ENCODE peak calls at places on chromosomes 13 and 19, in ten cellular contexts. One of them, this sample, is unnamed. For H3K4me1, the result is how much of the 10 kb centered on the place peaks cover.

GRCh38 chr19:13541554-13541953 is 35.3 kb upstream of the CACNA1A start:
- DNase-seq in CD8-positive, alpha-beta memory T cell: no peak
- DNase-seq in upper lobe of right lung: no peak
- DNase-seq in H1: no peak
- DNase-seq in gastrocnemius medialis: no peak
- DNase-seq in breast epithelium: no peak
- DNase-seq in mucosa of descending colon: no peak
- DNase-seq in psoas muscle: no peak
- DNase-seq in heart left ventricle: no peak
- DNase-seq in neural progenitor cell: no peak
- DNase-seq in this sample: no peak

GRCh38 chr13:29270536-29271045 is 324.9 kb downstream of the SLC7A1 start:
- DNase-seq in CD8-positive, alpha-beta memory T cell: no peak
- DNase-seq in upper lobe of right lung: no peak
- DNase-seq in H1: no peak
- DNase-seq in gastrocnemius medialis: no peak
- DNase-seq in breast epithelium: no peak
- DNase-seq in mucosa of descending colon: no peak
- DNase-seq in psoas muscle: no peak
- DNase-seq in heart left ventricle: no peak
- DNase-seq in neural progenitor cell: no peak
- DNase-seq in this sample: no peak

GRCh38 chr19:23440791-23441190 is 45.5 kb upstream of the ZNF91 start:
- DNase-seq in CD8-positive, alpha-beta memory T cell: no peak
- DNase-seq in upper lobe of right lung: no peak
- DNase-seq in H1: peak
- DNase-seq in gastrocnemius medialis: no peak
- DNase-seq in breast epithelium: no peak
- DNase-seq in mucosa of descending colon: no peak
- DNase-seq in psoas muscle: no peak
- DNase-seq in heart left ventricle: no peak
- DNase-seq in neural progenitor cell: no peak
- DNase-seq in this sample: no peak

GRCh38 chr13:94416454-94417080 is 62.9 kb downstream of the DCT start:
- DNase-seq in CD8-positive, alpha-beta memory T cell: no peak
- DNase-seq in upper lobe of right lung: no peak
- DNase-seq in H1: peak
- DNase-seq in gastrocnemius medialis: no peak
- DNase-seq in breast epithelium: no peak
- DNase-seq in mucosa of descending colon: no peak
- DNase-seq in psoas muscle: no peak
- DNase-seq in heart left ventricle: no peak
- DNase-seq in neural progenitor cell: peak
- DNase-seq in this sample: no peak

GRCh38 chr19:36059180-36059910 is 4.6 kb downstream of the WDR62 start:
- DNase-seq in CD8-positive, alpha-beta memory T cell: no peak
- DNase-seq in upper lobe of right lung: no peak
- DNase-seq in H1: no peak
- DNase-seq in gastrocnemius medialis: no peak
- DNase-seq in breast epithelium: no peak
- DNase-seq in mucosa of descending colon: no peak
- DNase-seq in psoas muscle: no peak
- DNase-seq in heart left ventricle: no peak
- DNase-seq in neural progenitor cell: no peak
- DNase-seq in this sample: no peak

GRCh38 chr13:98260357-98261164 is 83.5 kb upstream of the RNF113B start:
- DNase-seq in CD8-positive, alpha-beta memory T cell: no peak
- DNase-seq in upper lobe of right lung: no peak
- DNase-seq in H1: no peak
- DNase-seq in gastrocnemius medialis: no peak
- DNase-seq in breast epithelium: no peak
- DNase-seq in mucosa of descending colon: no peak
- DNase-seq in psoas muscle: no peak
- DNase-seq in heart left ventricle: no peak
- DNase-seq in neural progenitor cell: peak
- DNase-seq in this sample: no peak

GRCh38 chr13:75316427-75316826 is 165.5 kb downstream of the TBC1D4 start:
- DNase-seq in CD8-positive, alpha-beta memory T cell: no peak
- DNase-seq in upper lobe of right lung: no peak
- DNase-seq in H1: no peak
- DNase-seq in gastrocnemius medialis: no peak
- DNase-seq in breast epithelium: no peak
- DNase-seq in mucosa of descending colon: no peak
- DNase-seq in psoas muscle: no peak
- DNase-seq in heart left ventricle: no peak
- DNase-seq in neural progenitor cell: no peak
- DNase-seq in this sample: no peak

GRCh38 chr13:21009036-21009435 is 52.4 kb downstream of the LATS2 start:
- DNase-seq in CD8-positive, alpha-beta memory T cell: no peak
- DNase-seq in upper lobe of right lung: no peak
- DNase-seq in H1: no peak
- DNase-seq in gastrocnemius medialis: no peak
- DNase-seq in breast epithelium: no peak
- DNase-seq in mucosa of descending colon: no peak
- DNase-seq in psoas muscle: no peak
- DNase-seq in heart left ventricle: no peak
- DNase-seq in neural progenitor cell: no peak
- DNase-seq in this sample: no peak

DNA sequence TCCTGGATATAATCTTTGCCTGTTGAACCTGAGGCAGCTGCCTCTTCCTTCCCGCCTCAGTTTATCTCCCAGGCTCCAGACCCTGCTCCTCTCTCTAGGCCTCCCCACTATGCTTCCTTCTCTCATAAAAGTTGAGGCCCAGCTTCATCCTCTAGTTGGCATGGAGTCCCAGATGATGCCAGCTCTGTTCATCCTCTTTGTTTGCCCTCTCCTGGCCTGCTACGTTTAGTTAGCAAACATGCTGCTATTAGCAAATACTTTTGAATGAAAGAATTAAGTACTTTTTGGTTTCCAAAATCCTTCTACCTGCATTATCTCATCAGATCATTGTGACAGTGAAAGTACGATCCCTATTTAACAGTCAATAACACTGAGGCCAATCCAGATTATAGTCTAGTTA is 472.5 kb downstream of the COG6 start:
- DNase-seq in CD8-positive, alpha-beta memory T cell: no peak
- DNase-seq in upper lobe of right lung: no peak
- DNase-seq in H1: no peak
- DNase-seq in gastrocnemius medialis: no peak
- DNase-seq in breast epithelium: no peak
- DNase-seq in mucosa of descending colon: no peak
- DNase-seq in psoas muscle: no peak
- DNase-seq in heart left ventricle: no peak
- DNase-seq in neural progenitor cell: no peak
- DNase-seq in this sample: no peak
- H3K4me3 ChIP-seq in CD8-positive, alpha-beta memory T cell: no peak
- H3K4me3 ChIP-seq in upper lobe of right lung: no peak
- H3K4me3 ChIP-seq in H1: no peak
- H3K4me3 ChIP-seq in gastrocnemius medialis: no peak
- H3K4me3 ChIP-seq in breast epithelium: no peak
- H3K4me3 ChIP-seq in mucosa of descending colon: no peak
- H3K4me3 ChIP-seq in psoas muscle: no peak
- H3K4me3 ChIP-seq in heart left ventricle: no peak
- H3K4me3 ChIP-seq in neural progenitor cell: no peak
- H3K4me3 ChIP-seq in this sample: no peak

GRCh38 chr13:113805431-113806103 is 46.5 kb downstream of the TMEM255B start:
- DNase-seq in CD8-positive, alpha-beta memory T cell: no peak
- DNase-seq in upper lobe of right lung: no peak
- DNase-seq in H1: no peak
- DNase-seq in gastrocnemius medialis: no peak
- DNase-seq in breast epithelium: no peak
- DNase-seq in mucosa of descending colon: no peak
- DNase-seq in psoas muscle: no peak
- DNase-seq in heart left ventricle: no peak
- DNase-seq in neural progenitor cell: no peak
- DNase-seq in this sample: no peak

GRCh38 chr13:113804017-113804702 is 45.1 kb downstream of the TMEM255B start:
- DNase-seq in CD8-positive, alpha-beta memory T cell: no peak
- DNase-seq in upper lobe of right lung: peak
- DNase-seq in H1: no peak
- DNase-seq in gastrocnemius medialis: no peak
- DNase-seq in breast epithelium: no peak
- DNase-seq in mucosa of descending colon: no peak
- DNase-seq in psoas muscle: no peak
- DNase-seq in heart left ventricle: no peak
- DNase-seq in neural progenitor cell: no peak
- DNase-seq in this sample: no peak

GRCh38 chr13:113804703-113805430 is 45.8 kb downstream of the TMEM255B start:
- DNase-seq in CD8-positive, alpha-beta memory T cell: no peak
- DNase-seq in upper lobe of right lung: peak
- DNase-seq in H1: no peak
- DNase-seq in gastrocnemius medialis: no peak
- DNase-seq in breast epithelium: no peak
- DNase-seq in mucosa of descending colon: no peak
- DNase-seq in psoas muscle: no peak
- DNase-seq in heart left ventricle: no peak
- DNase-seq in neural progenitor cell: no peak
- DNase-seq in this sample: no peak

GRCh38 chr13:113806526-113806925 is 47.5 kb downstream of the TMEM255B start:
- DNase-seq in CD8-positive, alpha-beta memory T cell: no peak
- DNase-seq in upper lobe of right lung: no peak
- DNase-seq in H1: no peak
- DNase-seq in gastrocnemius medialis: no peak
- DNase-seq in breast epithelium: no peak
- DNase-seq in mucosa of descending colon: no peak
- DNase-seq in psoas muscle: no peak
- DNase-seq in heart left ventricle: no peak
- DNase-seq in neural progenitor cell: no peak
- DNase-seq in this sample: no peak

DNA sequence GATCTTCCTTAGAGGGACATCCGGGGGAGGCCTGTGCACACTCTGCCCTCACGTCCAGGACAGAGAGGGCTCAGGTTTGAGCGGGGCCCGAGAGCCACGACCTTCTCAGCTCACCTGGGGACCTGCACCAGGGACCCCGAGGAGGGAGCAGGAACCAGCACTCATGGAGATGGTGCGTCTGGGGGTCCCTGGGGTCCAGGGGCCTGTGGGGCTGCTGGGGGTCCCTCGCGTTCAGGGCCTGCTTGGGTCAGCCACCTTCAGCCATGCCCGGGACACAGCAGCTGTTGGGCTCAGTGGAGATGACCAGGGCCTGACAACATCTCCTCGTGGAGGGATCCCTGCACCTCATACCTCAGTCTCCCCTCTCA is 47.1 kb downstream of the TMEM255B start:
- DNase-seq in CD8-positive, alpha-beta memory T cell: no peak
- DNase-seq in upper lobe of right lung: no peak
- DNase-seq in H1: no peak
- DNase-seq in gastrocnemius medialis: no peak
- DNase-seq in breast epithelium: no peak
- DNase-seq in mucosa of descending colon: no peak
- DNase-seq in psoas muscle: no peak
- DNase-seq in heart left ventricle: no peak
- DNase-seq in neural progenitor cell: no peak
- DNase-seq in this sample: no peak
- H3K4me1 ChIP-seq in CD8-positive, alpha-beta memory T cell: under half
- H3K4me1 ChIP-seq in upper lobe of right lung: under half
- H3K4me1 ChIP-seq in H1: under half
- H3K4me1 ChIP-seq in gastrocnemius medialis: under half
- H3K4me1 ChIP-seq in breast epithelium: under half
- H3K4me1 ChIP-seq in mucosa of descending colon: under half
- H3K4me1 ChIP-seq in psoas muscle: under half
- H3K4me1 ChIP-seq in heart left ventricle: under half
- H3K4me1 ChIP-seq in neural progenitor cell: under half
- H3K4me1 ChIP-seq in this sample: under half

DNA sequence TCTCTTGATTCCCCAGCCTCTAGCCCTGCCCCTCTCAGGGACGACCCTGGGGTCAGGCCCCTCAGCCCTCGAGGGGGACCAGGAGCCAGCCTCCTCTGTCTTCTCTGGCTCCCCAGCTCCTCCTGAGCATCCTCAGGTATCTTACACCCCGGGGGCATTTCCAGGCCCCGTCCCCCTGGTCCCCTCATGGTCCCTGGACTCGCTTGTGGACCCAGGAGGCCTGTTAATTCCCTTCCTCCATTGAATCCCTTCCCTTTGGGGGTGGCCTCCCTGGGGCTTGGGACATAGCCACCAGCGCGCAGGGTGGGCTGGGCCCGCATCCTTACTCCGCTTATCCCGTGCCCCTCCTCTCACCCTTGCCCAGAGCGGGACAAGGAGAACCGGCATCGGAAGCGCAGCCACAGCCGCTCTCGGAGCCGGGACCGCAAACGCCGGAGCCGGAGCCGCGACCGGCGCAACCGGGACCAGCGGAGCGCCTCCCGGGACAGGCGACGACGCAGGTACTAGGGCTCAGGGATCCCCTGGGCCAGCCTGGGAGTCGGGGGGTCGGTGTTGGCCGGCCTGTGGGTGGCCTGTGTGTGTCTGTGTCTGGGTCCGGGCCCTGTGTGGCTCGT is 4.1 kb downstream of the U2AF2 start:
- DNase-seq in CD8-positive, alpha-beta memory T cell: no peak
- DNase-seq in upper lobe of right lung: no peak
- DNase-seq in H1: no peak
- DNase-seq in gastrocnemius medialis: no peak
- DNase-seq in breast epithelium: no peak
- DNase-seq in mucosa of descending colon: no peak
- DNase-seq in psoas muscle: no peak
- DNase-seq in heart left ventricle: no peak
- DNase-seq in neural progenitor cell: no peak
- DNase-seq in this sample: no peak
- H3K4me3 ChIP-seq in CD8-positive, alpha-beta memory T cell: no peak
- H3K4me3 ChIP-seq in upper lobe of right lung: no peak
- H3K4me3 ChIP-seq in H1: no peak
- H3K4me3 ChIP-seq in gastrocnemius medialis: no peak
- H3K4me3 ChIP-seq in breast epithelium: peak
- H3K4me3 ChIP-seq in mucosa of descending colon: no peak
- H3K4me3 ChIP-seq in psoas muscle: no peak
- H3K4me3 ChIP-seq in heart left ventricle: no peak
- H3K4me3 ChIP-seq in neural progenitor cell: no peak
- H3K4me3 ChIP-seq in this sample: no peak

GRCh38 chr13:30934803-30935202 is 2.3 kb downstream of the TEX26 start:
- DNase-seq in CD8-positive, alpha-beta memory T cell: no peak
- DNase-seq in upper lobe of right lung: no peak
- DNase-seq in H1: no peak
- DNase-seq in gastrocnemius medialis: no peak
- DNase-seq in breast epithelium: no peak
- DNase-seq in mucosa of descending colon: no peak
- DNase-seq in psoas muscle: no peak
- DNase-seq in heart left ventricle: no peak
- DNase-seq in neural progenitor cell: no peak
- DNase-seq in this sample: no peak

GRCh38 chr13:30933334-30933681 is 852 bp downstream of the TEX26 start:
- DNase-seq in CD8-positive, alpha-beta memory T cell: no peak
- DNase-seq in upper lobe of right lung: no peak
- DNase-seq in H1: no peak
- DNase-seq in gastrocnemius medialis: no peak
- DNase-seq in breast epithelium: no peak
- DNase-seq in mucosa of descending colon: no peak
- DNase-seq in psoas muscle: no peak
- DNase-seq in heart left ventricle: no peak
- DNase-seq in neural progenitor cell: no peak
- DNase-seq in this sample: no peak

GRCh38 chr13:30936920-30937319 is 4.5 kb downstream of the TEX26 start:
- DNase-seq in CD8-positive, alpha-beta memory T cell: no peak
- DNase-seq in upper lobe of right lung: no peak
- DNase-seq in H1: no peak
- DNase-seq in gastrocnemius medialis: no peak
- DNase-seq in breast epithelium: no peak
- DNase-seq in mucosa of descending colon: peak
- DNase-seq in psoas muscle: no peak
- DNase-seq in heart left ventricle: no peak
- DNase-seq in neural progenitor cell: no peak
- DNase-seq in this sample: no peak

GRCh38 chr13:30932481-30933333 is at the start of gene TEX26:
- DNase-seq in CD8-positive, alpha-beta memory T cell: no peak
- DNase-seq in upper lobe of right lung: no peak
- DNase-seq in H1: peak
- DNase-seq in gastrocnemius medialis: no peak
- DNase-seq in breast epithelium: no peak
- DNase-seq in mucosa of descending colon: no peak
- DNase-seq in psoas muscle: no peak
- DNase-seq in heart left ventricle: no peak
- DNase-seq in neural progenitor cell: peak
- DNase-seq in this sample: no peak

DNA sequence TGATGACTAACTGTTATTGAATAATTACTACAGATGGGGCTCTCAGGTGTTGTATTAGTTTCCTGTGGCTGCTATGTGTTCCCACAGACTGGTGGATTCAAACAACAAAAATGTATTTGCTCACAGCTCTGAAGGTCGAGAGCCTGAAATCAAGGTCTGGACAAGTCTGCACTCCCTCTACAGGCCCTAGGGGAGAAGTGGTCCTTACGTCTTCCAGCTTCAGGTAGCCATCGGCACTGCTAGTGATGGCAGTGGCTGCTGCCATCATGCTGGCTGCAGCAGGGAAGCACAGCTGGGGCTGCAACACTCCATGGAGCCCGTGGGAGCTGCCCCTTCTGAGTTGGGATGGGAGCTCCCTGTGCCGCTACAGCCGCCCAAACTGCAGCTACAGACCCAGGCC is 1.9 kb downstream of the TEX26 start:
- DNase-seq in CD8-positive, alpha-beta memory T cell: no peak
- DNase-seq in upper lobe of right lung: no peak
- DNase-seq in H1: no peak
- DNase-seq in gastrocnemius medialis: no peak
- DNase-seq in breast epithelium: no peak
- DNase-seq in mucosa of descending colon: no peak
- DNase-seq in psoas muscle: no peak
- DNase-seq in heart left ventricle: no peak
- DNase-seq in neural progenitor cell: peak
- DNase-seq in this sample: no peak
- H3K4me1 ChIP-seq in CD8-positive, alpha-beta memory T cell: under half
- H3K4me1 ChIP-seq in upper lobe of right lung: under half
- H3K4me1 ChIP-seq in H1: under half
- H3K4me1 ChIP-seq in gastrocnemius medialis: under half
- H3K4me1 ChIP-seq in breast epithelium: under half
- H3K4me1 ChIP-seq in mucosa of descending colon: under half
- H3K4me1 ChIP-seq in psoas muscle: under half
- H3K4me1 ChIP-seq in heart left ventricle: under half
- H3K4me1 ChIP-seq in neural progenitor cell: under half
- H3K4me1 ChIP-seq in this sample: under half

This sample was measured in tibial nerve.